ENCODE peak calls at places on chromosomes 7 and 10, in ten cellular contexts. B is stimulated activated CD4-positive, alpha-beta T cell treated with anti-CD3 and anti-CD28 coated beads, Interleukin-1b, Interleukin-23, amount 100 ng/mL, for 48 hours; C is M059J; P is GOT3; U is activated CD4-positive, alpha-beta T cell treated with anti-CD3 and anti-CD28 coated beads, Interleukin-2, amount 10 ng/mL, durations not matched to agents 7 days and 5 days; E is NCI-H526 treated with DMSO at 0.1 percent for 48 hours; S is non-pigmented ciliary epithelial cell; T is H9; K is epithelial cell of proximal tubule; L is T-helper 1 cell. N is an unnamed sample.

GRCh38 chr7:3154881-3155494 is 111.3 kb upstream of the CARD11 start:
- DNase-seq in E (peak), S (no peak), B (peak), L (peak), C (peak), U (peak), K (peak), T (no peak), P (no peak), N (no peak)

GRCh38 chr7:117386125-117386709 is 41.1 kb downstream of the ASZ1 start:
- DNase-seq in C (peak), L (no peak), K (no peak), T (no peak), U (no peak), S (no peak), E (no peak), P (no peak), B (no peak), N (no peak)

GRCh38 chr10:133405272-133405671 is 11.3 kb downstream of the MTG1 start:
- DNase-seq in U (no peak), E (no peak), S (no peak), L (no peak), T (no peak), K (no peak), P (no peak), B (no peak), C (no peak), N (no peak)

GRCh38 chr10:5910323-5911100 is 20.5 kb downstream of the FBH1 start:
- DNase-seq in C (no peak), B (no peak), K (no peak), P (no peak), U (no peak), T (no peak), E (no peak), S (no peak), L (no peak), N (peak)

GRCh38 chr10:103281753-103282152 is 4.8 kb downstream of the INA start:
- DNase-seq in C (no peak), P (no peak), B (no peak), K (no peak), L (no peak), U (no peak), E (peak), S (no peak), T (peak), N (peak)

GRCh38 chr10:75250934-75251333 is 15.2 kb upstream of the COMTD1 start:
- DNase-seq in L (no peak), K (no peak), B (no peak), E (no peak), T (no peak), P (no peak), S (no peak), U (no peak), C (peak), N (no peak)

GRCh38 chr7:150781016-150781415 is 19.1 kb downstream of the TMEM176B start:
- DNase-seq in C (no peak), P (no peak), B (no peak), U (no peak), T (no peak), K (no peak), E (no peak), L (no peak), S (peak), N (no peak)

GRCh38 chr7:89994483-89994882 is 159.8 kb upstream of the STEAP1 start:
- DNase-seq in U (no peak), E (no peak), C (no peak), B (no peak), S (no peak), P (no peak), L (no peak), T (no peak), K (no peak), N (no peak)

GRCh38 chr10:74151057-74151878 is at the start of gene ADK:
- DNase-seq in B (peak), S (peak), U (peak), E (peak), T (peak), K (peak), P (peak), L (peak), C (peak), N (peak)

GRCh38 chr10:62980697-62981495 is 152.2 kb upstream of the NRBF2 start:
- DNase-seq in T (no peak), E (no peak), U (no peak), B (peak), P (no peak), L (no peak), C (peak), S (no peak), K (no peak), N (no peak)

GRCh38 chr10:60521974-60522405 is 132.3 kb upstream of the ANK3 start:
- DNase-seq in T (peak), E (no peak), C (peak), U (no peak), S (peak), K (no peak), B (no peak), P (no peak), L (no peak), N (peak)

GRCh38 chr10:97025613-97026242 is 160.0 kb downstream of the SLIT1 start:
- DNase-seq in P (no peak), K (no peak), L (peak), B (peak), E (peak), T (peak), S (no peak), U (peak), C (no peak), N (no peak)

GRCh38 chr7:34842782-34843181 is 184.8 kb downstream of the NPSR1 start:
- DNase-seq in B (no peak), S (no peak), U (no peak), L (no peak), P (no peak), E (no peak), T (no peak), K (no peak), C (peak), N (no peak)

GRCh38 chr7:10723832-10724231 is 249.8 kb upstream of the PHF14 start:
- DNase-seq in L (no peak), K (no peak), S (no peak), E (no peak), C (no peak), P (no peak), U (no peak), T (no peak), B (no peak), N (no peak)

GRCh38 chr7:139915864-139916716 is 87.0 kb downstream of the TBXAS1 start:
- DNase-seq in C (peak), P (peak), K (peak), U (peak), T (no peak), S (peak), L (no peak), E (no peak), B (peak), N (no peak)

GRCh38 chr7:157516911-157517781 is 180.3 kb downstream of the DNAJB6 start:
- DNase-seq in B (no peak), K (no peak), E (no peak), U (no peak), T (no peak), P (no peak), S (no peak), C (no peak), L (no peak), N (no peak)

GRCh38 chr10:76866841-76867586 is 770.6 kb downstream of the KCNMA1 start:
- DNase-seq in C (no peak), T (no peak), S (no peak), E (no peak), U (no peak), P (no peak), L (no peak), B (no peak), K (no peak), N (no peak)

GRCh38 chr7:91892821-91893340 is 12.4 kb upstream of the MTERF1 start:
- DNase-seq in P (no peak), L (no peak), E (no peak), S (peak), T (no peak), U (no peak), C (peak), B (no peak), K (no peak), N (no peak)